ENCODE peak calls at places on chromosome 13, in four cellular contexts. One of them, this sample, is unnamed.

GRCh38 chr13:44573790-44574465 is 2.2 kb downstream of the TSC22D1 start:
- DNase-seq in astrocyte: peak; percentile 76
- DNase-seq in heart right ventricle: no peak
- DNase-seq in AG10803: peak; percentile 67
- DNase-seq in this sample: peak; percentile 66

GRCh38 chr13:42334329-42334706 is 62.4 kb downstream of the AKAP11 start:
- DNase-seq in heart right ventricle: no peak
- DNase-seq in AG10803: no peak
- DNase-seq in astrocyte: no peak
- DNase-seq in this sample: no peak

GRCh38 chr13:24251525-24251924 is 57.9 kb upstream of the C1QTNF9 start:
- DNase-seq in AG10803: no peak
- DNase-seq in astrocyte: no peak
- DNase-seq in heart right ventricle: no peak
- DNase-seq in this sample: no peak

GRCh38 chr13:66492479-66492878 is 737.7 kb downstream of the PCDH9 start:
- DNase-seq in AG10803: no peak
- DNase-seq in heart right ventricle: no peak
- DNase-seq in astrocyte: no peak
- DNase-seq in this sample: no peak

GRCh38 chr13:27607125-27607524 is 13.2 kb downstream of the LNX2 start:
- DNase-seq in heart right ventricle: peak; percentile 23
- DNase-seq in AG10803: peak; percentile 67
- DNase-seq in astrocyte: peak; percentile 82
- DNase-seq in this sample: peak; percentile 72

GRCh38 chr13:99124695-99125334 is 75.8 kb upstream of the UBAC2 start:
- DNase-seq in astrocyte: peak; percentile 70
- DNase-seq in AG10803: peak; percentile 54
- DNase-seq in heart right ventricle: no peak
- DNase-seq in this sample: peak; percentile 53

GRCh38 chr13:85194482-85194881 is 604.7 kb downstream of the SLITRK6 start:
- DNase-seq in heart right ventricle: no peak
- DNase-seq in astrocyte: no peak
- DNase-seq in AG10803: no peak
- DNase-seq in this sample: no peak

GRCh38 chr13:79360064-79360463 is 46.0 kb downstream of the RBM26 start:
- DNase-seq in heart right ventricle: no peak
- DNase-seq in AG10803: no peak
- DNase-seq in astrocyte: no peak
- DNase-seq in this sample: no peak

GRCh38 chr13:45132384-45133064 is 12.2 kb downstream of the GTF2F2 start:
- DNase-seq in AG10803: no peak
- DNase-seq in heart right ventricle: no peak
- DNase-seq in astrocyte: no peak
- DNase-seq in this sample: no peak

GRCh38 chr13:90683711-90684131 is 663.8 kb upstream of the MIR17HG start:
- DNase-seq in astrocyte: peak; percentile 18
- DNase-seq in AG10803: no peak
- DNase-seq in heart right ventricle: no peak
- DNase-seq in this sample: no peak

GRCh38 chr13:77831870-77832269 is 86.8 kb downstream of the EDNRB start:
- DNase-seq in heart right ventricle: no peak
- DNase-seq in AG10803: no peak
- DNase-seq in astrocyte: no peak
- DNase-seq in this sample: no peak

GRCh38 chr13:89966524-89966923 is 1381.0 kb upstream of the MIR17HG start:
- DNase-seq in AG10803: no peak
- DNase-seq in astrocyte: no peak
- DNase-seq in heart right ventricle: no peak
- DNase-seq in this sample: no peak

GRCh38 chr13:47067296-47067695 is 170.4 kb upstream of the HTR2A start:
- DNase-seq in astrocyte: no peak
- DNase-seq in AG10803: peak; percentile 30
- DNase-seq in heart right ventricle: no peak
- DNase-seq in this sample: no peak

GRCh38 chr13:113927661-113928581 is 46.0 kb downstream of the C13orf46 start:
- DNase-seq in astrocyte: peak; percentile 87
- DNase-seq in AG10803: peak; percentile 100
- DNase-seq in heart right ventricle: peak; percentile 55
- DNase-seq in this sample: peak; percentile 98

GRCh38 chr13:76696370-76696769 is 189.8 kb downstream of the KCTD12 start:
- DNase-seq in heart right ventricle: no peak
- DNase-seq in astrocyte: peak; percentile 6
- DNase-seq in AG10803: peak; percentile 62
- DNase-seq in this sample: peak; percentile 64

GRCh38 chr13:109862627-109863026 is 76.2 kb upstream of the IRS2 start:
- DNase-seq in heart right ventricle: no peak
- DNase-seq in AG10803: no peak
- DNase-seq in astrocyte: peak; percentile 63
- DNase-seq in this sample: peak; percentile 41

GRCh38 chr13:57409656-57410055 is 221.9 kb upstream of the PCDH17 start:
- DNase-seq in AG10803: no peak
- DNase-seq in astrocyte: no peak
- DNase-seq in heart right ventricle: no peak
- DNase-seq in this sample: no peak

GRCh38 chr13:26342898-26343297 is 89.0 kb downstream of the CDK8 start:
- DNase-seq in heart right ventricle: no peak
- DNase-seq in AG10803: no peak
- DNase-seq in astrocyte: no peak
- DNase-seq in this sample: no peak

GRCh38 chr13:26340812-26341211 is 86.9 kb downstream of the CDK8 start:
- DNase-seq in heart right ventricle: no peak
- DNase-seq in astrocyte: peak; percentile 29
- DNase-seq in AG10803: no peak
- DNase-seq in this sample: no peak

GRCh38 chr13:26344980-26345379 is 91.1 kb downstream of the CDK8 start:
- DNase-seq in astrocyte: no peak
- DNase-seq in AG10803: no peak
- DNase-seq in heart right ventricle: no peak
- DNase-seq in this sample: no peak

GRCh38 chr13:26348966-26349365 is 95.0 kb downstream of the CDK8 start:
- DNase-seq in heart right ventricle: no peak
- DNase-seq in AG10803: no peak
- DNase-seq in astrocyte: no peak
- DNase-seq in this sample: no peak

DNA sequence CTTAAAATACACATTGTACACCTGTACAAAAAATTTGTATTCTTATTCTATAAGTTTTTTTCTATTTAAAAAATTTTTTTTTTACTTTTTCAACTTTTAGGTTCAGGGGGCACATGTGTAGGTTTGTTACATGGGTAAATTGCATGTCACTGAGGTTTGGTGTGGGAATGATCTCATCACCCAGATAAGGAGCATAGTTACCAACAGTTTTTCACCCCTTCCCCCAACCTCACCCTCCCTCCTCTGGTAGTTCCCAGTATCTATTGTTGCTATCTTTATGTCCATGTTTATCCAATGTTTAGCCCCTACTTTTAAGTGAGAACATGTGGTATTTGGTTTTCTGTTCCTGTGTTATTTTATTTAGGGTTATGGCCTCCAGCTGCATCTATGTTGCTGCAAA is 89.9 kb downstream of the CDK8 start:
- DNase-seq in AG10803: no peak
- DNase-seq in astrocyte: no peak
- DNase-seq in heart right ventricle: no peak
- DNase-seq in this sample: no peak
- H3K4me3 ChIP-seq in AG10803: no peak overlapping the region
- H3K4me3 ChIP-seq in astrocyte: no peak overlapping the region
- H3K4me3 ChIP-seq in heart right ventricle: no peak overlapping the region
- H3K4me3 ChIP-seq in this sample: no peak overlapping the region

GRCh38 chr13:102401305-102401704 is 543 bp downstream of the FGF14 start:
- DNase-seq in AG10803: peak; percentile 3
- DNase-seq in astrocyte: peak; percentile 6
- DNase-seq in heart right ventricle: no peak
- DNase-seq in this sample: peak; percentile 5
- H3K4me3 ChIP-seq in AG10803: no peak overlapping the region
- H3K4me3 ChIP-seq in astrocyte: peak overlapping the region; percentile 52
- H3K4me3 ChIP-seq in heart right ventricle: peak overlapping the region; percentile 55
- H3K4me3 ChIP-seq in this sample: peak overlapping the region; percentile 10

GRCh38 chr13:60412909-60413616 is 16.0 kb downstream of the TDRD3 start:
- DNase-seq in AG10803: no peak
- DNase-seq in heart right ventricle: no peak
- DNase-seq in astrocyte: no peak
- DNase-seq in this sample: no peak

GRCh38 chr13:60411464-60411863 is 14.4 kb downstream of the TDRD3 start:
- DNase-seq in AG10803: no peak
- DNase-seq in heart right ventricle: no peak
- DNase-seq in astrocyte: no peak
- DNase-seq in this sample: no peak

GRCh38 chr13:60414177-60414576 is 17.2 kb downstream of the TDRD3 start:
- DNase-seq in AG10803: no peak
- DNase-seq in astrocyte: no peak
- DNase-seq in heart right ventricle: no peak
- DNase-seq in this sample: no peak

GRCh38 chr13:60410299-60410698 is 13.3 kb downstream of the TDRD3 start:
- DNase-seq in astrocyte: no peak
- DNase-seq in heart right ventricle: no peak
- DNase-seq in AG10803: no peak
- DNase-seq in this sample: no peak

DNA sequence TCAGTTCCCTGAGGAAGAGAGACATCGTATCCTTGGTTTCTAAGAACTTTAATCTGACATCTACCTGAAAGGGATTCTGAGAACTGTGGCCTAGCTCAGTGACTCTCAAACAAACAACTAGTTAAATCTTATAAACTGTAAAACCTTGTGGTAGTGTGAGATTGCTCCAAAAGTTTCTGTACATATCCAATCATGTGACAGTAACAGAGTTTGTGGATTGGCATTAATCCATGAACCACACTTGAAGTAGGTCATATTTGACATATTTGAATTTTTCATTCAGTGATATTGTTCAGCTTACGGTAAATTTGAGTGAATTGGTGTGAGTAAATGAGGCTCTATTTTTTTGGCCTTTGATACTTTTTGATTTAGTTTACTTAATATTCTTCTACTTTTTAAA is 15.0 kb downstream of the TDRD3 start:
- DNase-seq in AG10803: peak; percentile 5
- DNase-seq in heart right ventricle: no peak
- DNase-seq in astrocyte: peak; percentile 35
- DNase-seq in this sample: peak; percentile 21
- H3K4me3 ChIP-seq in AG10803: no peak overlapping the region
- H3K4me3 ChIP-seq in heart right ventricle: no peak overlapping the region
- H3K4me3 ChIP-seq in astrocyte: no peak overlapping the region
- H3K4me3 ChIP-seq in this sample: no peak overlapping the region

GRCh38 chr13:20177049-20177831 is 15.5 kb downstream of the GJB2 start:
- DNase-seq in AG10803: no peak
- DNase-seq in astrocyte: no peak
- DNase-seq in heart right ventricle: no peak
- DNase-seq in this sample: no peak

GRCh38 chr13:20175907-20176652 is 15.2 kb upstream of the GJA3 start:
- DNase-seq in heart right ventricle: no peak
- DNase-seq in AG10803: no peak
- DNase-seq in astrocyte: no peak
- DNase-seq in this sample: peak; percentile 39

GRCh38 chr13:20175406-20175794 is 14.5 kb upstream of the GJA3 start:
- DNase-seq in AG10803: no peak
- DNase-seq in heart right ventricle: no peak
- DNase-seq in astrocyte: no peak
- DNase-seq in this sample: no peak

GRCh38 chr13:20173121-20173746 is 12.4 kb upstream of the GJA3 start:
- DNase-seq in heart right ventricle: no peak
- DNase-seq in astrocyte: no peak
- DNase-seq in AG10803: no peak
- DNase-seq in this sample: peak; percentile 40

DNA sequence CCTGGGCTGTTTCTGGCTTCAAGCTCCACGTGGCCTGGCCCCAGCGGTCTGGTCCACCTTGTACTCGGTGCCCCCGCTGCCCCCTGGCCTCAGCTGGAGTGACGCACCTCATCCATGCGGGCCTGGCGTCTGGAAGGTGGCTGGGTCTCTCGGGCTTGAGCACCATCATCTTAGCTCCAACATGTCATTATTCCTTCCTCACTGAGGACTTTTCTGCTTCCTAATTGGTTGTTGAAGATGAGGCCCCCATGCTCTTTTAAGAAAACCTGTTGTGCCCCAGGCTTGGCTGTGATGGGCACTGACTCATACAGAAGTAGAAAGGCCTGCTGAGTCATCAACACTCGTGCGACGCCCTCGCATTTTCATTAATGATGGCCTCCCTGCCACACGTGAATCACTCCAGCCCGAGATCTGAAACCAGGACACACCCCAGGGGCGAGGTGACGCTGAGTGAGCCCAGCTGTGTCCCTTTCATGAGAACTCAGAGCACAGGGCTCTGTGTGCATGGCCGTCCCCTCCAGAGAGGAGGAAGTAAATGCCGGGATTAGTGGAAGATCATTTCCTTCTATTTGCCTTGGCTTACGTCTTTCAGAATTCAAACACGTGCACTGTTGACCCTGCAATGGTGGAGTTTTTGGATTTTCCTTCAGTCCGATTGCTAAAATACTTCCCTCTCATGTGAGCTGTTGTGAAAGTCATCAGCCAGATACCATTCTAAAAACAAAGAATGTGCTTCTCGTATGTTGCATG is 14.0 kb upstream of the GJA3 start:
- DNase-seq in astrocyte: peak; percentile 91
- DNase-seq in AG10803: peak; percentile 86
- DNase-seq in heart right ventricle: peak; percentile 52
- DNase-seq in this sample: peak; percentile 91
- H3K4me3 ChIP-seq in astrocyte: peak overlapping the region; percentile 46
- H3K4me3 ChIP-seq in AG10803: peak overlapping the region; percentile 36
- H3K4me3 ChIP-seq in heart right ventricle: no peak overlapping the region
- H3K4me3 ChIP-seq in this sample: peak overlapping the region; percentile 28

This sample was measured in fibroblast of the aortic adventitia.